ENCODE peak calls at places on chromosomes 4 and X, in four cellular contexts. V is K562, R is dorsolateral prefrontal cortex, P is fibroblast of pulmonary artery. W is an unnamed sample.
A peak's percentile ranks its signal among the peaks of the same experiment; 100 is the strongest.

GRCh38 chr4:41160010-41160789 is 54.1 kb downstream of the APBB2 start:
- DNase-seq in V (no peak), R (no peak), P (peak; percentile 91), W (no peak)

GRCh38 chr4:22488136-22488535 is 27.7 kb downstream of the ADGRA3 start:
- DNase-seq in V (no peak), R (no peak), P (no peak), W (no peak)

GRCh38 chrX:124665878-124666425 is 319.6 kb downstream of the SH2D1A start:
- DNase-seq in V (no peak), R (no peak), P (no peak), W (no peak)

GRCh38 chr4:116796022-116796421 is 289.4 kb downstream of the TRAM1L1 start:
- DNase-seq in V (no peak), R (no peak), P (no peak), W (no peak)

GRCh38 chr4:90857081-90857820 is 730.1 kb downstream of the CCSER1 start:
- DNase-seq in V (no peak), R (no peak), P (no peak), W (no peak)

GRCh38 chr4:68348577-68348976 is 1.3 kb downstream of the YTHDC1 start:
- DNase-seq in V (no peak), R (no peak), P (no peak), W (no peak)

GRCh38 chr4:125283702-125284279 is 31.0 kb upstream of the FAT4 start:
- DNase-seq in V (peak; percentile 30), R (no peak), P (peak; percentile 68), W (peak; percentile 13)

GRCh38 chrX:24343719-24344118 is 16.7 kb upstream of the SUPT20HL1 start:
- DNase-seq in V (no peak), R (no peak), P (peak; percentile 10), W (no peak)

GRCh38 chr4:163003979-163004378 is 162.7 kb downstream of the NAF1 start:
- DNase-seq in V (no peak), R (no peak), P (no peak), W (no peak)

GRCh38 chrX:4373777-4374176 is 660.3 kb upstream of the PRKX start:
- DNase-seq in V (no peak), R (no peak), P (no peak), W (no peak)

GRCh38 chr4:108370291-108370690 is 201.6 kb upstream of the LEF1 start:
- DNase-seq in V (no peak), R (no peak), P (no peak), W (no peak)

GRCh38 chr4:13298655-13299054 is 185.5 kb downstream of the RAB28 start:
- DNase-seq in V (no peak), R (no peak), P (peak; percentile 20), W (no peak)

GRCh38 chr4:4819213-4819606 is 40.3 kb upstream of the MSX1 start:
- DNase-seq in V (no peak), R (no peak), P (no peak), W (no peak)

GRCh38 chr4:4821577-4821976 is 37.9 kb upstream of the MSX1 start:
- DNase-seq in V (no peak), R (no peak), P (no peak), W (no peak)

GRCh38 chr4:4820264-4820663 is 39.2 kb upstream of the MSX1 start:
- DNase-seq in V (no peak), R (peak; percentile 82), P (no peak), W (no peak)

GRCh38 chr4:4820739-4821138 is 38.7 kb upstream of the MSX1 start:
- DNase-seq in V (no peak), R (no peak), P (no peak), W (no peak)

GRCh38 chr4:4818440-4819212 is 40.8 kb upstream of the MSX1 start:
- DNase-seq in V (no peak), R (no peak), P (no peak), W (no peak)
- TF ChIP-seq CTCF in V (no peak), R (no peak), P (no peak), W (no peak)

GRCh38 chr4:140408974-140409373 is 18.5 kb downstream of the CLGN start:
- DNase-seq in V (peak; percentile 7), R (no peak), P (no peak), W (no peak)
- H3K4me3 ChIP-seq in V (no peak overlapping the region), R (no peak overlapping the region), P (no peak overlapping the region), W (no peak overlapping the region)

GRCh38 chrX:133045986-133046385 is 50.9 kb downstream of the USP26 start:
- DNase-seq in V (peak; percentile 0), R (no peak), P (no peak), W (no peak)
- TF ChIP-seq CTCF in V (no peak), R (peak; percentile 28), P (no peak), W (peak; percentile 19)

GRCh38 chrX:153412746-153413720 is 1.8 kb downstream of the ZFP92 start:
- DNase-seq in V (no peak), R (no peak), P (no peak), W (no peak)
- H3K4me3 ChIP-seq in V (no peak overlapping the region), R (peak overlapping the region; percentile 54), P (no peak overlapping the region), W (no peak overlapping the region)

DNA sequence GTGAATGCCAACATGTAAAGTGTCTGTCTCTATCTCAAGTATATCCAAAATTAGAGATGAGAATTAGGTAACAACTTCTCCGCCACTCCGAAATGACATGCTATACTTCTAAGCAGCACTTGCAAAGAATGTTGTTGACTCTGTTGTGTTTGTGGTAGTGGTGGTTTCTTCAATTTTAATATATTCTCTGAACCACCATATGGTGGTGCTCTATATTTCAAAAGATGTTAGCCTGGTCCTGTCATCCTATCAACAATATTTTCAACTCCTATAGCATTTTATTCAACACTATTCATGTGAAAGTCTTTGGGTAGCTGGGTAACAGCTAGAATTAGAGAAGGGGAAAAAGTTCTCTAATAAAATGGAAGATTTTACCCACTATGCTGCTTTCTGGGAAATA is 1622.8 kb upstream of the IGFBP7 start:
- DNase-seq in V (no peak), R (no peak), P (no peak), W (no peak)
- TF ChIP-seq CTCF in V (no peak), R (no peak), P (no peak), W (no peak)